ENCODE peak calls at places on chromosomes 2 and 18, in six cellular contexts. O is AG09309, Y is cardiac muscle cell, Z is A549, W is tibial nerve, B is left lung. S is an unnamed sample.

GRCh38 chr2:88683160-88684021 is 8.1 kb upstream of the RPIA start:
- DNase-seq in Z (peak; percentile 19), B (no peak), Y (no peak), W (no peak), O (no peak), S (no peak)

GRCh38 chr2:110980613-110981062 is 140.1 kb upstream of the BCL2L11 start:
- DNase-seq in Y (no peak), W (no peak), O (no peak), B (no peak), Z (no peak), S (no peak)

GRCh38 chr2:239471011-239471792 is 70.4 kb upstream of the HDAC4 start:
- DNase-seq in Y (no peak), Z (no peak), B (no peak), W (no peak), O (no peak), S (no peak)

GRCh38 chr2:169667583-169667982 is 26.6 kb downstream of the CFAP210 start:
- DNase-seq in W (no peak), Z (no peak), B (no peak), O (no peak), Y (no peak), S (no peak)

GRCh38 chr18:58230438-58231179 is 186.6 kb downstream of the NEDD4L start:
- DNase-seq in O (no peak), W (no peak), B (no peak), Z (peak; percentile 68), Y (no peak), S (peak; percentile 27)

GRCh38 chr2:105104208-105104731 is 66.4 kb downstream of the MRPS9 start:
- DNase-seq in Y (peak; percentile 8), W (no peak), Z (no peak), B (no peak), O (peak; percentile 3), S (peak; percentile 64)

GRCh38 chr2:158042245-158042644 is 59.4 kb upstream of the UPP2 start:
- DNase-seq in B (no peak), Y (peak; percentile 13), Z (no peak), W (no peak), O (no peak), S (no peak)

GRCh38 chr18:79611040-79611681 is 68.4 kb upstream of the CTDP1 start:
- DNase-seq in Z (peak; percentile 4), W (no peak), B (no peak), O (no peak), Y (peak; percentile 92), S (peak; percentile 27)

GRCh38 chr2:166972418-166972817 is 84.1 kb downstream of the XIRP2 start:
- DNase-seq in W (no peak), O (no peak), Z (no peak), B (no peak), Y (no peak), S (no peak)

GRCh38 chr2:223459328-223459939 is 142.7 kb downstream of the SCG2 start:
- DNase-seq in Y (peak; percentile 60), O (no peak), W (no peak), Z (peak; percentile 22), B (no peak), S (no peak)

GRCh38 chr2:62224976-62225375 is 29.1 kb downstream of the B3GNT2 start:
- DNase-seq in O (no peak), Y (no peak), Z (no peak), W (no peak), B (no peak), S (no peak)

GRCh38 chr18:48983793-48984437 is 33.1 kb upstream of the SMAD7 start:
- DNase-seq in B (no peak), Y (peak; percentile 37), O (no peak), Z (no peak), W (no peak), S (no peak)

GRCh38 chr18:12287131-12287681 is 20.8 kb upstream of the TUBB6 start:
- DNase-seq in Y (no peak), B (no peak), W (no peak), Z (no peak), O (no peak), S (no peak)

GRCh38 chr2:33354981-33355380 is 121.5 kb upstream of the RASGRP3 start:
- DNase-seq in B (no peak), W (no peak), O (peak; percentile 92), Z (no peak), Y (peak; percentile 35), S (peak; percentile 90)

GRCh38 chr2:57084697-57085281 is 901.0 kb downstream of the CCDC85A start:
- DNase-seq in Y (no peak), W (no peak), B (peak; percentile 63), Z (no peak), O (no peak), S (no peak)

GRCh38 chr2:71277536-71278103 is 50.7 kb upstream of the PAIP2B start:
- DNase-seq in W (no peak), Y (peak; percentile 22), Z (peak; percentile 62), O (no peak), B (no peak), S (peak; percentile 20)

GRCh38 chr2:12376025-12376424 is 340.7 kb upstream of the TRIB2 start:
- DNase-seq in B (no peak), Z (no peak), O (no peak), Y (no peak), W (no peak), S (no peak)

GRCh38 chr2:45009303-45009927 is at the start of gene SIX2:
- DNase-seq in W (peak; percentile 80), Y (peak; percentile 99), Z (peak; percentile 78), B (peak; percentile 92), O (peak; percentile 88), S (peak; percentile 87)
- H3K4me3 ChIP-seq in W (peak within 1 kb of the TSS; percentile 54), Y (peak within 1 kb of the TSS; percentile 26), Z (peak within 1 kb of the TSS; percentile 65), B (peak within 1 kb of the TSS; percentile 36), O (peak within 1 kb of the TSS; percentile 53), S (peak within 1 kb of the TSS; percentile 56)

GRCh38 chr2:20430461-20431302 is 16.2 kb upstream of the RHOB start:
- DNase-seq in O (no peak), B (no peak), W (no peak), Y (no peak), Z (no peak), S (no peak)

GRCh38 chr2:20433249-20433648 is 13.6 kb upstream of the RHOB start:
- DNase-seq in Y (no peak), W (no peak), O (no peak), Z (no peak), B (no peak), S (no peak)

GRCh38 chr2:20430035-20430434 is 16.8 kb upstream of the RHOB start:
- DNase-seq in Z (no peak), W (peak; percentile 7), Y (no peak), O (no peak), B (no peak), S (no peak)

GRCh38 chr2:20432714-20433113 is 14.2 kb upstream of the RHOB start:
- DNase-seq in W (no peak), Z (no peak), Y (no peak), B (no peak), O (no peak), S (no peak)

DNA sequence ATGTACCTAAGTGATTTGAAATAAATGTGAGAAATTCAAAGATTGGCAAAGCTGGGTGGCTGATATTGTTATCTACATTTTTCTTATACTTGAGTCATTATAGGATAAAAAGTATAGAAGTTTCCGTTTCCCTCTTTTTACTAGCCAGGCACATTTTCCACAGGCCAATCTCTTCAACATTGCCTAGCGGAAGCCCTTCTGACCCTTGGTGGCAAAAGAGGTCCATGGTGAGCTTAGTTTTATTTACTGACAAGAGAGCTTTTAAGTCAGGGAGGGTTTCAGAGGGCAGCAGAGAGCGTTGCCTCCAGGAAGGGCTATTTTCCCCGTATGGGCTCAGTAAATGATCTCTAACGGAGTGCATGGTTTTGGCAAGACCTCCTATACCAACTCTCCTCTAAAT is 15.1 kb upstream of the RHOB start:
- DNase-seq in O (no peak), W (peak; percentile 5), B (no peak), Z (no peak), Y (no peak), S (no peak)
- TF ChIP-seq CTCF in O (no peak), W (no peak), B (no peak), Z (no peak), Y (no peak), S (no peak)

GRCh38 chr2:101829429-101829828 is 131.9 kb downstream of the MAP4K4 start:
- DNase-seq in B (no peak), Y (no peak), W (no peak), Z (no peak), O (no peak), S (no peak)

GRCh38 chr2:101829018-101829396 is 131.5 kb downstream of the MAP4K4 start:
- DNase-seq in Z (no peak), B (no peak), Y (no peak), O (no peak), W (no peak), S (no peak)

GRCh38 chr2:101828267-101829017 is 130.9 kb downstream of the MAP4K4 start:
- DNase-seq in Z (no peak), B (no peak), Y (peak; percentile 62), O (no peak), W (no peak), S (peak; percentile 66)

GRCh38 chr2:101826716-101827115 is 129.2 kb downstream of the MAP4K4 start:
- DNase-seq in O (no peak), B (no peak), Y (no peak), Z (no peak), W (no peak), S (no peak)

GRCh38 chr2:101827246-101827645 is 129.7 kb downstream of the MAP4K4 start:
- DNase-seq in Y (peak; percentile 90), B (no peak), W (no peak), Z (peak; percentile 45), O (no peak), S (peak; percentile 76)
- H3K4me3 ChIP-seq in Y (no peak overlapping the region), B (no peak overlapping the region), W (no peak overlapping the region), Z (no peak overlapping the region), O (no peak overlapping the region), S (no peak overlapping the region)

DNA sequence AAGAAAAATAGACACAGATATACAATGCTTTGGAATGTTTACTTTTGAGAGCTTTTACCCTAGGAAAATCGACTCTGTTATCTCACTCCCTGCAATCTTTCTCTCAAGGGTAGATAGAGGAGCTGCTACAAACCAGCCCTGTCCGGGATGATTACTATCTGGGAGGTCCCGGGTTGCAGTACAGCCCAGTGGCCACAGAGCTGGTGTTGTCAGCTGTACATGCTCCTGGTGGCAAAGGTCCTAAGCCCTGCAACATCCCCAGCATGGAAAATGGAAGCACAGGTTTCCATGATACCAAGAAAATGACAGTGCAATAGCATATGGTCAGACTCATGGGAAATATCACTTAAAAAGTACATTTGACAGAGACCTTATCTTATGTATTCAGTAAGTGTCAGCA is 570.5 kb upstream of the SOX11 start:
- DNase-seq in O (no peak), Z (no peak), Y (no peak), W (no peak), B (no peak), S (no peak)
- TF ChIP-seq CTCF in O (no peak), Z (no peak), Y (no peak), W (no peak), B (no peak), S (no peak)